ENCODE peak calls at places on chromosome 1, in six cellular contexts. J is GM23338, D is HepG2, L is K562, G is GM12878, A is H1. C is an unnamed sample.

GRCh38 chr1:76959581-76959980 is 92.3 kb downstream of the ST6GALNAC5 start:
- DNase-seq in A (no peak), L (no peak), D (no peak), J (no peak), G (no peak), C (no peak)

GRCh38 chr1:26021647-26022403 is at the start of gene EXTL1:
- DNase-seq in L (no peak), J (peak), G (no peak), D (no peak), A (peak), C (peak)

GRCh38 chr1:81371864-81372263 is 428.9 kb upstream of the ADGRL2 start:
- DNase-seq in L (no peak), A (no peak), J (no peak), G (no peak), D (no peak), C (no peak)

GRCh38 chr1:168467452-168467851 is 76.3 kb downstream of the XCL2 start:
- DNase-seq in A (no peak), D (no peak), J (no peak), L (no peak), G (peak), C (no peak)

GRCh38 chr1:77625250-77625649 is 57.2 kb downstream of the ZZZ3 start:
- DNase-seq in L (no peak), A (no peak), G (no peak), J (no peak), D (no peak), C (no peak)

GRCh38 chr1:112146201-112146715 is 156.8 kb upstream of the KCND3 start:
- DNase-seq in D (no peak), A (no peak), J (no peak), L (no peak), G (no peak), C (no peak)

GRCh38 chr1:215566556-215567490 is at the start of gene KCTD3:
- DNase-seq in A (peak), G (no peak), D (peak), J (peak), L (peak), C (peak)

GRCh38 chr1:232468249-232468648 is 161.7 kb downstream of the SIPA1L2 start:
- DNase-seq in D (no peak), J (peak), A (no peak), G (no peak), L (no peak), C (no peak)

GRCh38 chr1:229471175-229471574 is 37.0 kb downstream of the NUP133 start:
- DNase-seq in L (no peak), D (no peak), A (no peak), G (no peak), J (no peak), C (no peak)

GRCh38 chr1:172537366-172537765 is 4.4 kb downstream of the SUCO start:
- DNase-seq in L (no peak), D (no peak), G (no peak), A (no peak), J (no peak), C (no peak)

GRCh38 chr1:169117599-169117998 is 11.1 kb downstream of the ATP1B1 start:
- DNase-seq in L (no peak), D (no peak), G (no peak), J (no peak), A (no peak), C (no peak)

GRCh38 chr1:23496490-23497181 is 12.7 kb upstream of the ASAP3 start:
- DNase-seq in D (no peak), A (no peak), L (no peak), G (no peak), J (peak), C (no peak)

GRCh38 chr1:16076871-16077250 is 3.4 kb upstream of the FAM131C start:
- DNase-seq in A (no peak), J (no peak), G (no peak), L (no peak), D (no peak), C (no peak)

GRCh38 chr1:14756617-14757259 is 158.3 kb downstream of the KAZN start:
- DNase-seq in A (no peak), L (no peak), G (no peak), D (no peak), J (no peak), C (no peak)

GRCh38 chr1:235012436-235013210 is 116.0 kb downstream of the TOMM20 start:
- DNase-seq in L (no peak), J (no peak), A (no peak), G (no peak), D (no peak), C (no peak)

GRCh38 chr1:74010206-74010605 is 187.8 kb downstream of the LRRIQ3 start:
- DNase-seq in J (peak), D (peak), L (no peak), A (no peak), G (no peak), C (peak)

GRCh38 chr1:178532392-178532791 is 19.5 kb downstream of the TEX35 start:
- DNase-seq in G (no peak), J (peak), D (peak), L (peak), A (peak), C (peak)

GRCh38 chr1:209866201-209866600 is 38.4 kb downstream of the UTP25 start:
- DNase-seq in A (no peak), D (no peak), G (no peak), L (no peak), J (no peak), C (no peak)

GRCh38 chr1:94011129-94011528 is 101.9 kb upstream of the GCLM start:
- DNase-seq in L (no peak), G (no peak), D (no peak), A (no peak), J (no peak), C (no peak)

GRCh38 chr1:194935864-194936263 is 1672.4 kb downstream of the KCNT2 start:
- DNase-seq in D (no peak), G (no peak), J (no peak), A (no peak), L (peak), C (peak)

GRCh38 chr1:43951021-43951985 is 4.6 kb downstream of the IPO13 start:
- DNase-seq in A (no peak), J (no peak), D (no peak), L (no peak), G (no peak), C (no peak)

GRCh38 chr1:34419662-34420061 is 243.0 kb downstream of the C1orf94 start:
- DNase-seq in L (peak), D (no peak), G (no peak), A (peak), J (peak), C (peak)

GRCh38 chr1:247528812-247529474 is 7.3 kb downstream of the OR2C3 start:
- DNase-seq in D (no peak), A (no peak), G (no peak), L (no peak), J (no peak), C (no peak)

GRCh38 chr1:32903991-32904776 is 3.0 kb upstream of the TMEM54 start:
- DNase-seq in A (no peak), D (no peak), L (no peak), J (no peak), G (no peak), C (no peak)

GRCh38 chr1:47997289-47998200 is at the start of gene TRABD2B:
- DNase-seq in D (peak), J (peak), G (no peak), L (peak), A (peak), C (peak)

GRCh38 chr1:161206411-161207140 is 4.4 kb downstream of the NDUFS2 start:
- DNase-seq in A (no peak), D (no peak), J (no peak), G (no peak), L (no peak), C (no peak)
- TF ChIP-seq CREB1 in A (no peak), D (no peak), J (no peak), G (no peak), L (no peak), C (no peak)

GRCh38 chr1:239719642-239720258 is 333.4 kb downstream of the CHRM3 start:
- DNase-seq in A (no peak), L (no peak), G (no peak), D (no peak), J (no peak), C (no peak)

GRCh38 chr1:239722080-239722479 is 335.7 kb downstream of the CHRM3 start:
- DNase-seq in G (no peak), D (no peak), A (no peak), J (no peak), L (no peak), C (no peak)

GRCh38 chr1:239718997-239719628 is 332.7 kb downstream of the CHRM3 start:
- DNase-seq in G (no peak), J (no peak), L (no peak), D (no peak), A (no peak), C (no peak)

GRCh38 chr1:239717097-239718051 is 331.0 kb downstream of the CHRM3 start:
- DNase-seq in A (no peak), D (no peak), L (no peak), J (no peak), G (no peak), C (no peak)

GRCh38 chr1:239718571-239718970 is 332.2 kb downstream of the CHRM3 start:
- DNase-seq in J (no peak), L (no peak), G (no peak), A (no peak), D (no peak), C (no peak)
- TF ChIP-seq CREB1 in J (no peak), L (no peak), G (no peak), A (no peak), D (no peak), C (no peak)

DNA sequence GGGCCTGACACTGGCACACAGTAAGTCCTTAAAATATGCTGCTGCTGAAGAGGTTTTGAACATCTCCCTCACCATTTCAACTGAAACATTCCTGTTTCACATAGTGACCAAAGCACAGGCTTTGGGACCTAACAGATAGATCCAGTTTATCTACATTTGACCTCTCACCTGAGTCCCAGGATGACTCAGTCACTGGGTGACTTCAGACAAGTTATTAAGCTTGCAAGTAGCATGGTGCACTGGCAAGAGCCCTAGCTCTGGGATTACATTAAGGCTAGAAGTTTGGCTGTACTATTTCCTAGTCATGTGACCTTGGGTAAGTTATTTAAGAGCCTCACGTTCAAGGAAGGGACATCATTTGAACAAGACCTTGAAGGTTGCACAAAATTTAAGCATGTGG is 206.2 kb upstream of the USP24 start:
- DNase-seq in A (no peak), L (no peak), G (no peak), J (no peak), D (peak), C (no peak)
- TF ChIP-seq CREB1 in A (no peak), L (no peak), G (no peak), J (no peak), D (no peak), C (no peak)

DNA sequence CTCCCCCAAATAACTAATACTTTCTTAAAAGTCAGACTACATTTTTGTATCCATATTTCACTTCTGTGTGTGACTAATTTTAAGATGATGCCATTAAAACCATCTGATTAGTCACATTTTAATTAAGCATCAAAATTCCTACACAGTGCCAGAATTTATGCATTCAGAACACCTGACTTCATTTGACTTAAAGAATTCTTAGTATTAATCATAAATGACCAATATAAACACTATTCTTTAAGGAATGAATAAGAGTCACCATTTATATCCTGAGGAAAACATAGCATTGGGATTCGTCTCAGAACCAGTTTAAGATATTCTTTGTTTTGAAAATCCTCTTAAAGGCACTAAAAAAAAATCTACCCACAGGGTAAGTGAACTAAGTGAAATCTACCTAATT is 37.0 kb downstream of the TM2D1 start:
- DNase-seq in G (no peak), A (no peak), J (no peak), D (no peak), L (no peak), C (no peak)
- TF ChIP-seq CREB1 in G (no peak), A (no peak), J (no peak), D (no peak), L (no peak), C (no peak)

GRCh38 chr1:150893336-150893913 is 6.5 kb downstream of the CTXND2 start:
- DNase-seq in L (no peak), G (no peak), J (no peak), A (no peak), D (no peak), C (no peak)

GRCh38 chr1:150889650-150890416 is 2.9 kb downstream of the CTXND2 start:
- DNase-seq in A (no peak), D (no peak), J (no peak), L (no peak), G (peak), C (no peak)

GRCh38 chr1:150895618-150896017 is 8.7 kb downstream of the CTXND2 start:
- DNase-seq in A (no peak), G (no peak), J (no peak), D (peak), L (no peak), C (no peak)
- TF ChIP-seq CREB1 in A (no peak), G (no peak), J (no peak), D (no peak), L (no peak), C (no peak)

GRCh38 chr1:117622726-117623125 is 16.9 kb downstream of the TENT5C start:
- DNase-seq in G (no peak), A (no peak), J (no peak), L (no peak), D (no peak), C (no peak)

GRCh38 chr1:117620440-117620839 is 14.6 kb downstream of the TENT5C start:
- DNase-seq in D (no peak), L (no peak), G (no peak), J (no peak), A (no peak), C (no peak)

GRCh38 chr1:117621316-117621715 is 15.5 kb downstream of the TENT5C start:
- DNase-seq in D (no peak), A (no peak), J (no peak), G (no peak), L (no peak), C (no peak)

GRCh38 chr1:117623698-117624097 is 17.9 kb downstream of the TENT5C start:
- DNase-seq in L (no peak), D (no peak), A (no peak), G (no peak), J (no peak), C (no peak)

DNA sequence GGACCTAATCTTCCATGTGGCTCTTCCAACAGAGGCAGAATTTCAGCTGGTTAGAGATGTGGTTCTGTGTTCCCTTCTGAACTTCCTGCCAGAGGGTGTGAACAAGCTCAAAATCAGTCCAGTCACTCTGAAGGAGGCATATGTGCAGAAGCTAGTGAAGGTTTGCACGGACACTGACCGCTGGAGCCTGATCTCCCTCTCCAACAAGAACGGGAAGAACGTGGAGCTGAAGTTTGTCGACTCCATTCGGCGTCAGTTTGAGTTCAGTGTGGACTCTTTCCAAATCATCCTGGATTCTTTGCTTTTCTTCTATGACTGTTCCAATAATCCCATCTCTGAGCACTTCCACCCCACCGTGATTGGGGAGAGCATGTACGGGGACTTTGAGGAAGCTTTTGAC is 17.3 kb downstream of the TENT5C start:
- DNase-seq in G (no peak), J (no peak), L (no peak), A (no peak), D (no peak), C (no peak)
- TF ChIP-seq CREB1 in G (no peak), J (no peak), L (no peak), A (no peak), D (no peak), C (no peak)